ENCODE peak calls at places on chromosome 5, in nine cellular contexts. G, M, W, U, V, T, F, O and Q are unnamed samples.
A peak's percentile ranks its signal among the peaks of the same experiment; 100 is the strongest.

GRCh38 chr5:78612227-78613150 is 36.1 kb downstream of the LHFPL2 start:
- DNase-seq in G (no peak), M (no peak), W (no peak), U (no peak), V (no peak), T (no peak), F (no peak), O (no peak), Q (no peak)

GRCh38 chr5:15620501-15620900 is 120.5 kb downstream of the FBXL7 start:
- DNase-seq in G (no peak), M (peak; percentile 90), W (no peak), U (peak; percentile 85), V (no peak), T (no peak), F (no peak), O (peak; percentile 68), Q (no peak)

GRCh38 chr5:53642006-53642405 is 81.6 kb downstream of the NDUFS4 start:
- DNase-seq in G (no peak), M (peak; percentile 45), W (no peak), U (no peak), V (no peak), T (no peak), F (no peak), O (no peak), Q (no peak)

GRCh38 chr5:174455301-174455700 is 269.1 kb upstream of the MSX2 start:
- DNase-seq in G (no peak), M (no peak), W (no peak), U (no peak), V (no peak), T (no peak), F (no peak), O (no peak), Q (no peak)

GRCh38 chr5:60287174-60287771 is 393.7 kb upstream of the PDE4D start:
- DNase-seq in G (no peak), M (peak; percentile 78), W (no peak), U (peak; percentile 61), V (peak; percentile 76), T (peak; percentile 90), F (no peak), O (no peak), Q (peak; percentile 48)

GRCh38 chr5:170570492-170570891 is 66.7 kb downstream of the KCNIP1 start:
- DNase-seq in G (no peak), M (no peak), W (no peak), U (no peak), V (no peak), T (peak; percentile 29), F (no peak), O (no peak), Q (no peak)

GRCh38 chr5:143613329-143613728 is 198.6 kb upstream of the HMHB1 start:
- DNase-seq in G (no peak), M (no peak), W (no peak), U (no peak), V (no peak), T (no peak), F (no peak), O (no peak), Q (no peak)

GRCh38 chr5:16932401-16932800 is 3.7 kb downstream of the MYO10 start:
- DNase-seq in G (no peak), M (no peak), W (no peak), U (no peak), V (no peak), T (no peak), F (no peak), O (no peak), Q (no peak)

GRCh38 chr5:18745591-18745987 is 1111.3 kb downstream of the TAF11L14 start:
- DNase-seq in G (peak; percentile 16), M (no peak), W (no peak), U (no peak), V (no peak), T (no peak), F (no peak), O (no peak), Q (no peak)

GRCh38 chr5:54820346-54820745 is 165.0 kb downstream of the ESM1 start:
- DNase-seq in G (no peak), M (no peak), W (no peak), U (no peak), V (no peak), T (no peak), F (no peak), O (no peak), Q (no peak)

GRCh38 chr5:179285236-179285635 is 60.0 kb downstream of the ADAMTS2 start:
- DNase-seq in G (no peak), M (peak; percentile 42), W (no peak), U (peak; percentile 77), V (peak; percentile 53), T (no peak), F (no peak), O (peak; percentile 87), Q (no peak)

GRCh38 chr5:32790411-32790951 is 79.4 kb downstream of the NPR3 start:
- DNase-seq in G (no peak), M (no peak), W (no peak), U (no peak), V (no peak), T (no peak), F (no peak), O (no peak), Q (no peak)

GRCh38 chr5:38968665-38969064 is 105.5 kb downstream of the RICTOR start:
- DNase-seq in G (no peak), M (no peak), W (no peak), U (no peak), V (no peak), T (no peak), F (no peak), O (no peak), Q (no peak)

GRCh38 chr5:1069720-1070088 is 42.2 kb downstream of the SLC12A7 start:
- DNase-seq in G (no peak), M (no peak), W (no peak), U (no peak), V (no peak), T (no peak), F (no peak), O (no peak), Q (no peak)

GRCh38 chr5:151063590-151063989 is 17.2 kb downstream of the TNIP1 start:
- DNase-seq in G (no peak), M (no peak), W (no peak), U (no peak), V (no peak), T (no peak), F (no peak), O (no peak), Q (peak; percentile 40)

GRCh38 chr5:151063136-151063544 is 17.7 kb downstream of the TNIP1 start:
- DNase-seq in G (no peak), M (peak; percentile 79), W (no peak), U (peak; percentile 60), V (no peak), T (no peak), F (no peak), O (peak; percentile 79), Q (no peak)

GRCh38 chr5:151060742-151061141 is 20.1 kb downstream of the TNIP1 start:
- DNase-seq in G (no peak), M (no peak), W (no peak), U (no peak), V (no peak), T (no peak), F (no peak), O (no peak), Q (no peak)

GRCh38 chr5:151064916-151065499 is 15.8 kb downstream of the TNIP1 start:
- DNase-seq in G (no peak), M (no peak), W (no peak), U (no peak), V (no peak), T (no peak), F (no peak), O (no peak), Q (no peak)

GRCh38 chr5:151062405-151063135 is 18.3 kb downstream of the TNIP1 start:
- DNase-seq in G (no peak), M (no peak), W (no peak), U (no peak), V (no peak), T (no peak), F (no peak), O (no peak), Q (peak; percentile 18)
- H3K36me3 ChIP-seq in G (peaks cover 61% of the 10 kb centered on the region), M (peaks cover 22% of the 10 kb centered on the region), W (peaks cover 55% of the 10 kb centered on the region), U (no peaks in the 10 kb centered on the region), V (peaks cover 70% of the 10 kb centered on the region), T (peaks cover 27% of the 10 kb centered on the region), F (peaks cover 91% of the 10 kb centered on the region), O (peaks cover 33% of the 10 kb centered on the region), Q (peaks cover 4% of the 10 kb centered on the region)

GRCh38 chr5:5424736-5425135 is 2.3 kb downstream of the ICE1 start:
- DNase-seq in G (no peak), M (no peak), W (no peak), U (no peak), V (no peak), T (no peak), F (no peak), O (no peak), Q (no peak)
- H3K4me3 ChIP-seq in G (no peak overlapping the region), M (no peak overlapping the region), W (peak overlapping the region; percentile 91), U (no peak overlapping the region), V (no peak overlapping the region), T (peak overlapping the region; percentile 95), F (no peak overlapping the region), O (no peak overlapping the region), Q (no peak overlapping the region)

GRCh38 chr5:159091596-159091995 is 8.1 kb downstream of the EBF1 start:
- DNase-seq in G (no peak), M (no peak), W (no peak), U (no peak), V (no peak), T (no peak), F (no peak), O (no peak), Q (no peak)

GRCh38 chr5:159091051-159091450 is 8.7 kb downstream of the EBF1 start:
- DNase-seq in G (no peak), M (no peak), W (no peak), U (no peak), V (no peak), T (no peak), F (no peak), O (no peak), Q (no peak)

GRCh38 chr5:159094745-159095144 is 5.0 kb downstream of the EBF1 start:
- DNase-seq in G (peak; percentile 67), M (peak; percentile 94), W (no peak), U (peak; percentile 88), V (peak; percentile 45), T (peak; percentile 65), F (no peak), O (peak; percentile 95), Q (no peak)

GRCh38 chr5:159089675-159090074 is 10.0 kb downstream of the EBF1 start:
- DNase-seq in G (no peak), M (no peak), W (no peak), U (no peak), V (no peak), T (no peak), F (no peak), O (no peak), Q (no peak)

DNA sequence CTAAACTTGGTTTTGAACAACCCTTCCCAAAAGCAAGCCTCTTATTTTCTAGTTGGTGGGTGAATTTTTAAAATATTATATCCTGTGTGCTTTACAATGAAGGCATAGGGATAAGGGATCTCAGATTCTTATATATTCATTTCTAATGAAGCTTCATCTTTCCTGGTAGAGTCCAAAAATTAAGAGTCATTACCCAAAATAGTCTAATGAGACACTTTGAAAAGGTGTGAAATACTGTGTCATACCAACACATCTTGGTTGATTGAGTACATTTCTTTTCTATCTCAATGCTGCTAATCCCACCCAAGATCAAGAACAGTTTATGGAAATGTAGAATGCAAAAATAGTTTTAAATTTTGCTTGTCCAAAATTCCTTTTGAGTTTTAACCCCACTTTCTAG is 7.4 kb downstream of the EBF1 start:
- DNase-seq in G (no peak), M (no peak), W (no peak), U (no peak), V (no peak), T (no peak), F (no peak), O (no peak), Q (no peak)
- H3K27me3 ChIP-seq in G (peaks cover 4% of the 10 kb centered on the region), M (peaks cover 56% of the 10 kb centered on the region), W (no peaks in the 10 kb centered on the region), U (no peaks in the 10 kb centered on the region), V (peaks cover 19% of the 10 kb centered on the region), T (peaks cover 66% of the 10 kb centered on the region), F (peaks cover 16% of the 10 kb centered on the region), O (no peaks in the 10 kb centered on the region), Q (peaks cover 56% of the 10 kb centered on the region)

GRCh38 chr5:34913072-34913471 is 2.2 kb downstream of the RAD1 start:
- DNase-seq in G (no peak), M (no peak), W (no peak), U (no peak), V (no peak), T (no peak), F (no peak), O (no peak), Q (no peak)
- H3K36me3 ChIP-seq in G (peaks cover 16% of the 10 kb centered on the region), M (peaks cover 24% of the 10 kb centered on the region), W (no peaks in the 10 kb centered on the region), U (peaks cover 2% of the 10 kb centered on the region), V (peaks cover 49% of the 10 kb centered on the region), T (peaks cover 48% of the 10 kb centered on the region), F (peaks cover 18% of the 10 kb centered on the region), O (peaks cover 25% of the 10 kb centered on the region), Q (peaks cover 10% of the 10 kb centered on the region)